ENCODE peak calls at places on chromosome 13, in nine cellular contexts. Y is RWPE1; X is stimulated activated naive CD4-positive, alpha-beta T cell; U is HTR-8/SVneo; B is GM04504; D is omental fat pad; W is heart left ventricle; J is NCI-H774; Z is KG1. R is an unnamed sample.

GRCh38 chr13:24149306-24150032 is 11.1 kb upstream of the SPATA13 start:
- DNase-seq in D (no peak), B (peak), Z (no peak), J (no peak), W (no peak), Y (no peak), U (no peak), X (no peak), R (no peak)

GRCh38 chr13:36370108-36370429 is 23.9 kb upstream of the SPART start:
- DNase-seq in U (no peak), B (no peak), J (no peak), W (peak), X (no peak), Y (no peak), D (no peak), Z (no peak), R (no peak)

GRCh38 chr13:77356155-77356554 is 29.3 kb upstream of the MYCBP2 start:
- DNase-seq in J (no peak), Z (no peak), Y (no peak), U (no peak), X (no peak), B (no peak), D (no peak), W (no peak), R (no peak)

GRCh38 chr13:103873725-103874124 is 807.5 kb upstream of the SLC10A2 start:
- DNase-seq in X (no peak), U (no peak), Z (no peak), B (no peak), D (no peak), Y (no peak), J (no peak), W (no peak), R (no peak)

GRCh38 chr13:35468195-35468594 is 8.3 kb downstream of the MAB21L1 start:
- DNase-seq in D (no peak), W (no peak), U (no peak), Y (no peak), B (no peak), X (no peak), Z (no peak), J (no peak), R (no peak)

GRCh38 chr13:52061587-52061986 is 37.1 kb downstream of the UTP14C start:
- DNase-seq in Y (peak), Z (no peak), B (no peak), J (no peak), X (no peak), D (no peak), W (no peak), U (no peak), R (no peak)

GRCh38 chr13:113974304-113975281 is 717 bp upstream of the C13orf46 start:
- DNase-seq in X (no peak), Y (no peak), W (no peak), J (no peak), D (no peak), B (no peak), U (no peak), Z (no peak), R (no peak)

GRCh38 chr13:39918837-39919236 is 263.4 kb downstream of the COG6 start:
- DNase-seq in Z (no peak), J (no peak), U (no peak), B (no peak), Y (no peak), W (no peak), X (no peak), D (no peak), R (no peak)

GRCh38 chr13:73681779-73682178 is 452.4 kb downstream of the KLF12 start:
- DNase-seq in B (no peak), X (no peak), W (no peak), Z (no peak), J (no peak), Y (no peak), D (no peak), U (no peak), R (no peak)

GRCh38 chr13:59673301-59673700 is 490.4 kb downstream of the DIAPH3 start:
- DNase-seq in Z (no peak), U (no peak), B (no peak), W (no peak), D (no peak), J (no peak), Y (no peak), X (no peak), R (no peak)

GRCh38 chr13:20231839-20232555 is at the start of gene GJB6:
- DNase-seq in U (no peak), B (no peak), X (no peak), D (no peak), J (no peak), W (no peak), Z (no peak), Y (peak), R (no peak)

GRCh38 chr13:21232196-21232595 is 55.7 kb downstream of the MRPL57 start:
- DNase-seq in W (no peak), U (no peak), D (no peak), Y (no peak), Z (no peak), B (peak), X (no peak), J (no peak), R (no peak)